ENCODE peak calls at places on chromosomes 4 and X, in seven cellular contexts. One of them, this sample, is unnamed.

GRCh38 chr4:114229721-114230120 is 250.3 kb upstream of the ARSJ start:
- DNase-seq in breast epithelium: no peak
- DNase-seq in IMR-90: no peak
- DNase-seq in testis: no peak
- DNase-seq in K562: no peak
- DNase-seq in thyroid gland: no peak
- DNase-seq in uterus: no peak
- DNase-seq in this sample: no peak

GRCh38 chr4:83772680-83773079 is 236.8 kb downstream of the GPAT3 start:
- DNase-seq in thyroid gland: no peak
- DNase-seq in IMR-90: peak
- DNase-seq in K562: no peak
- DNase-seq in testis: no peak
- DNase-seq in uterus: no peak
- DNase-seq in breast epithelium: no peak
- DNase-seq in this sample: no peak

GRCh38 chrX:129785160-129785947 is 5.6 kb downstream of the SASH3 start:
- DNase-seq in uterus: no peak
- DNase-seq in IMR-90: no peak
- DNase-seq in breast epithelium: no peak
- DNase-seq in K562: no peak
- DNase-seq in thyroid gland: no peak
- DNase-seq in testis: no peak
- DNase-seq in this sample: no peak

GRCh38 chrX:76148753-76149152 is 24.1 kb upstream of the PBDC1 start:
- DNase-seq in testis: peak
- DNase-seq in K562: no peak
- DNase-seq in thyroid gland: peak
- DNase-seq in breast epithelium: no peak
- DNase-seq in IMR-90: peak
- DNase-seq in uterus: peak
- DNase-seq in this sample: no peak

GRCh38 chr4:15004701-15005301 is 2.5 kb downstream of the CPEB2 start:
- DNase-seq in IMR-90: peak
- DNase-seq in testis: peak
- DNase-seq in breast epithelium: peak
- DNase-seq in uterus: peak
- DNase-seq in thyroid gland: peak
- DNase-seq in K562: peak
- DNase-seq in this sample: no peak

GRCh38 chrX:111447298-111447697 is 35.3 kb upstream of the DCX start:
- DNase-seq in K562: peak
- DNase-seq in IMR-90: no peak
- DNase-seq in thyroid gland: peak
- DNase-seq in breast epithelium: no peak
- DNase-seq in testis: peak
- DNase-seq in uterus: no peak
- DNase-seq in this sample: no peak

GRCh38 chr4:95857761-95858160 is 17.9 kb downstream of the PDHA2 start:
- DNase-seq in uterus: no peak
- DNase-seq in IMR-90: no peak
- DNase-seq in breast epithelium: no peak
- DNase-seq in testis: no peak
- DNase-seq in thyroid gland: no peak
- DNase-seq in K562: no peak
- DNase-seq in this sample: no peak

GRCh38 chr4:148112231-148112982 is 329.8 kb downstream of the NR3C2 start:
- DNase-seq in testis: no peak
- DNase-seq in thyroid gland: no peak
- DNase-seq in K562: no peak
- DNase-seq in breast epithelium: no peak
- DNase-seq in uterus: no peak
- DNase-seq in IMR-90: peak
- DNase-seq in this sample: no peak

GRCh38 chr4:156659983-156660382 is 311.6 kb downstream of the PDGFC start:
- DNase-seq in testis: no peak
- DNase-seq in thyroid gland: no peak
- DNase-seq in uterus: no peak
- DNase-seq in K562: no peak
- DNase-seq in IMR-90: no peak
- DNase-seq in breast epithelium: no peak
- DNase-seq in this sample: no peak

GRCh38 chrX:103537871-103538387 is 18.6 kb upstream of the RAB40A start:
- DNase-seq in testis: no peak
- DNase-seq in breast epithelium: no peak
- DNase-seq in K562: no peak
- DNase-seq in IMR-90: no peak
- DNase-seq in uterus: no peak
- DNase-seq in thyroid gland: no peak
- DNase-seq in this sample: no peak

GRCh38 chr4:38979511-38980230 is 52.5 kb downstream of the TMEM156 start:
- DNase-seq in breast epithelium: no peak
- DNase-seq in uterus: no peak
- DNase-seq in thyroid gland: no peak
- DNase-seq in testis: no peak
- DNase-seq in IMR-90: no peak
- DNase-seq in K562: no peak
- DNase-seq in this sample: no peak

GRCh38 chr4:151687021-151687640 is 73.7 kb downstream of the GATB start:
- DNase-seq in IMR-90: no peak
- DNase-seq in breast epithelium: no peak
- DNase-seq in uterus: no peak
- DNase-seq in testis: no peak
- DNase-seq in thyroid gland: peak
- DNase-seq in K562: no peak
- DNase-seq in this sample: no peak

GRCh38 chr4:95998311-95998710 is 158.4 kb downstream of the PDHA2 start:
- DNase-seq in K562: no peak
- DNase-seq in thyroid gland: no peak
- DNase-seq in IMR-90: no peak
- DNase-seq in breast epithelium: no peak
- DNase-seq in testis: no peak
- DNase-seq in uterus: no peak
- DNase-seq in this sample: no peak

GRCh38 chr4:95867919-95868318 is 28.0 kb downstream of the PDHA2 start:
- DNase-seq in IMR-90: no peak
- DNase-seq in K562: no peak
- DNase-seq in thyroid gland: no peak
- DNase-seq in breast epithelium: no peak
- DNase-seq in testis: no peak
- DNase-seq in uterus: no peak
- DNase-seq in this sample: no peak

GRCh38 chr4:6122496-6122895 is 77.9 kb downstream of the JAKMIP1 start:
- DNase-seq in thyroid gland: no peak
- DNase-seq in IMR-90: no peak
- DNase-seq in testis: no peak
- DNase-seq in K562: no peak
- DNase-seq in breast epithelium: no peak
- DNase-seq in uterus: no peak
- DNase-seq in this sample: no peak

DNA sequence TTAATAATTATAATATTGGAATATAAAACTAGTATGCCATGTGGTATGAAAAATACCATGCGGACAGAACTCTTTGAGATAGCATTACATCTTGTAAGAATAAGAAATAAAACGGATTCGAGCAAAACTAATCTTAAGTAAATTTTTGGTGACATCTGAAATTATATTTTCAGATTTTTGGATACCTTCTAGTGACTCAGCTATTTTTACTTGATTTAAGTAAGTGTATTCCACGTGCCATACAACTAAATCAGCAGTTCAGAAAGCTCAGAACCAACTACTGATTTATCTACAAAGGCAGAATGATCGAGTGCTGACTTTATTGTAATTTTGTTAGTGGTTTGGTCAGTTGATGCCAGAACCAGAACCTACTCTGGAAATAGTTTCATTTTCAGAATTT is 3.8 kb downstream of the ING2 start:
- DNase-seq in thyroid gland: no peak
- DNase-seq in uterus: no peak
- DNase-seq in testis: no peak
- DNase-seq in K562: no peak
- DNase-seq in IMR-90: no peak
- DNase-seq in breast epithelium: no peak
- DNase-seq in this sample: no peak
- TF ChIP-seq POLR2A in thyroid gland: no peak
- TF ChIP-seq POLR2A in uterus: no peak
- TF ChIP-seq POLR2A in testis: no peak
- TF ChIP-seq POLR2A in K562: no peak
- TF ChIP-seq POLR2A in IMR-90: no peak
- TF ChIP-seq POLR2A in breast epithelium: no peak
- TF ChIP-seq POLR2A in this sample: no peak

GRCh38 chrX:2635366-2635765 is 55.7 kb upstream of the CD99 start:
- DNase-seq in thyroid gland: no peak
- DNase-seq in uterus: no peak
- DNase-seq in IMR-90: no peak
- DNase-seq in K562: no peak
- DNase-seq in breast epithelium: no peak
- DNase-seq in testis: no peak
- DNase-seq in this sample: no peak
- TF ChIP-seq POLR2A in thyroid gland: no peak
- TF ChIP-seq POLR2A in uterus: no peak
- TF ChIP-seq POLR2A in IMR-90: no peak
- TF ChIP-seq POLR2A in K562: no peak
- TF ChIP-seq POLR2A in breast epithelium: no peak
- TF ChIP-seq POLR2A in testis: no peak
- TF ChIP-seq POLR2A in this sample: no peak

GRCh38 chr4:143554728-143555597 is 41.5 kb downstream of the SMARCA5 start:
- DNase-seq in K562: no peak
- DNase-seq in uterus: no peak
- DNase-seq in breast epithelium: no peak
- DNase-seq in IMR-90: no peak
- DNase-seq in testis: no peak
- DNase-seq in thyroid gland: no peak
- DNase-seq in this sample: no peak

GRCh38 chr4:143558286-143558685 is 44.8 kb downstream of the SMARCA5 start:
- DNase-seq in IMR-90: no peak
- DNase-seq in thyroid gland: no peak
- DNase-seq in uterus: no peak
- DNase-seq in K562: no peak
- DNase-seq in breast epithelium: no peak
- DNase-seq in testis: no peak
- DNase-seq in this sample: no peak

GRCh38 chr4:143555676-143556075 is 42.2 kb downstream of the SMARCA5 start:
- DNase-seq in K562: no peak
- DNase-seq in testis: no peak
- DNase-seq in breast epithelium: no peak
- DNase-seq in uterus: no peak
- DNase-seq in IMR-90: peak
- DNase-seq in thyroid gland: no peak
- DNase-seq in this sample: no peak

GRCh38 chr4:143559757-143560147 is 46.2 kb downstream of the SMARCA5 start:
- DNase-seq in IMR-90: no peak
- DNase-seq in K562: no peak
- DNase-seq in testis: no peak
- DNase-seq in thyroid gland: no peak
- DNase-seq in uterus: no peak
- DNase-seq in breast epithelium: no peak
- DNase-seq in this sample: no peak

GRCh38 chr4:143558823-143559756 is 45.6 kb downstream of the SMARCA5 start:
- DNase-seq in uterus: peak
- DNase-seq in breast epithelium: peak
- DNase-seq in thyroid gland: peak
- DNase-seq in K562: no peak
- DNase-seq in testis: peak
- DNase-seq in IMR-90: peak
- DNase-seq in this sample: no peak
- TF ChIP-seq POLR2A in uterus: no peak
- TF ChIP-seq POLR2A in breast epithelium: no peak
- TF ChIP-seq POLR2A in thyroid gland: no peak
- TF ChIP-seq POLR2A in K562: no peak
- TF ChIP-seq POLR2A in testis: no peak
- TF ChIP-seq POLR2A in IMR-90: no peak
- TF ChIP-seq POLR2A in this sample: no peak

GRCh38 chrX:1355131-1355799 is 18.7 kb downstream of the IL3RA start:
- DNase-seq in testis: no peak
- DNase-seq in uterus: no peak
- DNase-seq in breast epithelium: no peak
- DNase-seq in K562: no peak
- DNase-seq in IMR-90: no peak
- DNase-seq in thyroid gland: no peak
- DNase-seq in this sample: no peak
- TF ChIP-seq POLR2A in testis: no peak
- TF ChIP-seq POLR2A in uterus: no peak
- TF ChIP-seq POLR2A in breast epithelium: no peak
- TF ChIP-seq POLR2A in K562: no peak
- TF ChIP-seq POLR2A in IMR-90: no peak
- TF ChIP-seq POLR2A in thyroid gland: no peak
- TF ChIP-seq POLR2A in this sample: no peak

This sample was measured in H54.